ENCODE peak calls at places on chromosome 12, in six cellular contexts. Z is HL-60; X is fibroblast of the conjunctiva; N is stimulated activated naive B cell treated with anti-CD40 and anti-IgM and Interleukin-4, amounts not matched to agents 10 μg/mL and 1 μg/mL and 100 μg/mL, for 72 hours; F is cardiac fibroblast; P is foreskin fibroblast. Y is an unnamed sample.

GRCh38 chr12:95129115-95129514 is 55.7 kb upstream of the NR2C1 start:
- DNase-seq in Z (no peak), X (no peak), N (no peak), F (no peak), P (no peak), Y (no peak)

GRCh38 chr12:125029756-125030358 is 35.4 kb upstream of the AACS start:
- DNase-seq in Z (no peak), X (no peak), N (no peak), F (peak; percentile 48), P (peak; percentile 10), Y (no peak)

GRCh38 chr12:55755246-55755645 is 12.3 kb downstream of the GDF11 start:
- DNase-seq in Z (no peak), X (no peak), N (no peak), F (no peak), P (no peak), Y (no peak)

GRCh38 chr12:9149372-9149771 is 33.7 kb upstream of the A2M start:
- DNase-seq in Z (no peak), X (no peak), N (no peak), F (no peak), P (no peak), Y (no peak)

GRCh38 chr12:41142376-41142775 is 45.7 kb upstream of the PDZRN4 start:
- DNase-seq in Z (no peak), X (no peak), N (no peak), F (no peak), P (no peak), Y (no peak)

GRCh38 chr12:91931110-91931509 is 214.5 kb downstream of the BTG1 start:
- DNase-seq in Z (no peak), X (peak; percentile 51), N (no peak), F (peak; percentile 28), P (no peak), Y (no peak)

GRCh38 chr12:124733086-124733485 is 130.6 kb downstream of the SCARB1 start:
- DNase-seq in Z (no peak), X (no peak), N (no peak), F (no peak), P (no peak), Y (no peak)

GRCh38 chr12:10732554-10732953 is 9.4 kb upstream of the YBX3 start:
- DNase-seq in Z (no peak), X (no peak), N (no peak), F (no peak), P (no peak), Y (no peak)

GRCh38 chr12:29208060-29208459 is 59.0 kb downstream of the FAR2 start:
- DNase-seq in Z (peak; percentile 76), X (no peak), N (peak; percentile 20), F (no peak), P (no peak), Y (no peak)

GRCh38 chr12:76569685-76570604 is 10.4 kb upstream of the OSBPL8 start:
- DNase-seq in Z (no peak), X (no peak), N (no peak), F (no peak), P (no peak), Y (no peak)

GRCh38 chr12:89225808-89226368 is 126.4 kb downstream of the DUSP6 start:
- DNase-seq in Z (no peak), X (peak; percentile 85), N (no peak), F (peak; percentile 98), P (peak; percentile 90), Y (no peak)

GRCh38 chr12:55974308-55974724 is 438 bp downstream of the RAB5B start:
- DNase-seq in Z (peak; percentile 66), X (no peak), N (no peak), F (peak; percentile 59), P (peak; percentile 29), Y (peak; percentile 54)

GRCh38 chr12:40945772-40946171 is 242.3 kb upstream of the PDZRN4 start:
- DNase-seq in Z (no peak), X (no peak), N (no peak), F (no peak), P (no peak), Y (no peak)

GRCh38 chr12:45503887-45504286 is 225.6 kb upstream of the ARID2 start:
- DNase-seq in Z (no peak), X (no peak), N (no peak), F (no peak), P (no peak), Y (no peak)

GRCh38 chr12:16359512-16360491 is 12.4 kb downstream of the MGST1 start:
- DNase-seq in Z (peak; percentile 60), X (peak; percentile 44), N (no peak), F (peak; percentile 79), P (no peak), Y (no peak)

GRCh38 chr12:121787063-121787774 is 6.3 kb downstream of the RHOF start:
- DNase-seq in Z (peak; percentile 35), X (no peak), N (no peak), F (no peak), P (no peak), Y (no peak)

GRCh38 chr12:99108924-99109323 is 463.8 kb downstream of the APAF1 start:
- DNase-seq in Z (no peak), X (no peak), N (no peak), F (no peak), P (no peak), Y (no peak)

GRCh38 chr12:46269429-46270241 is 792 bp upstream of the SLC38A1 start:
- DNase-seq in Z (no peak), X (no peak), N (peak; percentile 73), F (no peak), P (no peak), Y (no peak)

GRCh38 chr12:52818376-52818775 is 4.5 kb upstream of the KRT4 start:
- DNase-seq in Z (no peak), X (no peak), N (no peak), F (no peak), P (no peak), Y (no peak)

GRCh38 chr12:117489671-117490070 is 128.2 kb upstream of the NOS1 start:
- DNase-seq in Z (no peak), X (no peak), N (no peak), F (no peak), P (no peak), Y (no peak)

GRCh38 chr12:43315961-43316360 is 236.0 kb downstream of the ADAMTS20 start:
- DNase-seq in Z (no peak), X (no peak), N (no peak), F (peak; percentile 44), P (peak; percentile 61), Y (no peak)

GRCh38 chr12:15978431-15978950 is 67.4 kb downstream of the DERA start:
- DNase-seq in Z (no peak), X (no peak), N (no peak), F (peak; percentile 77), P (peak; percentile 73), Y (no peak)

GRCh38 chr12:46667547-46667946 is 158.2 kb downstream of the SLC38A4 start:
- DNase-seq in Z (no peak), X (no peak), N (no peak), F (peak; percentile 62), P (no peak), Y (no peak)

GRCh38 chr12:48004039-48004940 is at the start of gene COL2A1:
- DNase-seq in Z (peak; percentile 24), X (no peak), N (no peak), F (peak; percentile 23), P (no peak), Y (peak; percentile 40)

GRCh38 chr12:3747543-3747942 is 5.4 kb downstream of the CRACR2A start:
- DNase-seq in Z (no peak), X (no peak), N (no peak), F (no peak), P (no peak), Y (no peak)

GRCh38 chr12:51751657-51752056 is 96.9 kb downstream of the FIGNL2 start:
- DNase-seq in Z (no peak), X (no peak), N (no peak), F (no peak), P (no peak), Y (no peak)

GRCh38 chr12:96981053-96981452 is 74.0 kb downstream of the NEDD1 start:
- DNase-seq in Z (no peak), X (peak; percentile 34), N (no peak), F (peak; percentile 94), P (peak; percentile 58), Y (no peak)

GRCh38 chr12:72547593-72547992 is 275.4 kb downstream of the TRHDE start:
- DNase-seq in Z (no peak), X (no peak), N (no peak), F (no peak), P (peak; percentile 20), Y (no peak)

GRCh38 chr12:76688001-76688400 is 75.9 kb upstream of the ZDHHC17 start:
- DNase-seq in Z (no peak), X (peak; percentile 26), N (no peak), F (peak; percentile 29), P (no peak), Y (no peak)

GRCh38 chr12:94427520-94428381 is 31.9 kb downstream of the CEP83 start:
- DNase-seq in Z (no peak), X (peak; percentile 63), N (no peak), F (peak; percentile 79), P (peak; percentile 44), Y (no peak)

GRCh38 chr12:27300251-27300650 is 32.4 kb upstream of the BMAL2 start:
- DNase-seq in Z (no peak), X (no peak), N (no peak), F (no peak), P (no peak), Y (no peak)

GRCh38 chr12:112837629-112838191 is 46.2 kb downstream of the RPH3A start:
- DNase-seq in Z (no peak), X (peak; percentile 8), N (no peak), F (peak; percentile 80), P (peak; percentile 47), Y (no peak)

GRCh38 chr12:29665107-29665506 is 118.6 kb downstream of the TMTC1 start:
- DNase-seq in Z (no peak), X (no peak), N (no peak), F (no peak), P (no peak), Y (no peak)

GRCh38 chr12:95763809-95764253 is 26.7 kb downstream of the NTN4 start:
- DNase-seq in Z (no peak), X (peak; percentile 77), N (no peak), F (peak; percentile 97), P (peak; percentile 83), Y (no peak)

GRCh38 chr12:113299619-113300237 is 35.2 kb downstream of the SLC8B1 start:
- DNase-seq in Z (no peak), X (peak; percentile 60), N (no peak), F (peak; percentile 88), P (peak; percentile 86), Y (no peak)

GRCh38 chr12:65280306-65280705 is 1.8 kb downstream of the MSRB3 start:
- DNase-seq in Z (peak; percentile 62), X (no peak), N (no peak), F (peak; percentile 63), P (no peak), Y (no peak)

GRCh38 chr12:1398673-1399072 is 195.7 kb downstream of the FBXL14 start:
- DNase-seq in Z (no peak), X (peak; percentile 20), N (no peak), F (peak; percentile 51), P (peak; percentile 60), Y (no peak)

GRCh38 chr12:48105321-48105866 is 485 bp downstream of the SENP1 start:
- DNase-seq in Z (peak; percentile 19), X (no peak), N (peak; percentile 52), F (peak; percentile 43), P (no peak), Y (no peak)